ENCODE peak calls at places on chromosomes 12 and 14, in eight cellular contexts. P is stomach, K is IMR-90, L is transverse colon, F is GM12878, O is gastrocnemius medialis, Z is sigmoid colon, C is HCT116. R is an unnamed sample.

GRCh38 chr12:131061041-131061806 is 107.5 kb downstream of the ADGRD1 start:
- DNase-seq in K (no peak), C (no peak), P (no peak), O (no peak), F (peak), L (no peak), Z (no peak), R (no peak)

GRCh38 chr14:35556548-35556947 is 22.6 kb downstream of the INSM2 start:
- DNase-seq in Z (no peak), O (no peak), K (no peak), P (no peak), L (no peak), F (no peak), C (no peak), R (no peak)

GRCh38 chr12:53626702-53627169 is 554 bp upstream of the ATF7 start:
- DNase-seq in K (no peak), L (no peak), O (no peak), P (no peak), F (no peak), C (no peak), Z (no peak), R (no peak)

GRCh38 chr12:90216815-90217214 is 508.2 kb upstream of the ATP2B1 start:
- DNase-seq in Z (no peak), K (no peak), L (no peak), O (no peak), F (no peak), C (no peak), P (no peak), R (no peak)

GRCh38 chr12:575948-576612 is 87.2 kb downstream of the NINJ2 start:
- DNase-seq in K (peak), L (peak), Z (peak), P (peak), C (peak), O (peak), F (peak), R (no peak)

GRCh38 chr12:107528731-107529365 is 156.8 kb upstream of the PWP1 start:
- DNase-seq in P (no peak), L (no peak), K (no peak), Z (no peak), F (no peak), O (no peak), C (no peak), R (no peak)

GRCh38 chr12:4012977-4013968 is 140.1 kb upstream of the PARP11 start:
- DNase-seq in L (no peak), P (no peak), Z (no peak), K (no peak), F (no peak), O (no peak), C (no peak), R (no peak)

GRCh38 chr14:90060312-90060964 is 1.4 kb upstream of the KCNK13 start:
- DNase-seq in F (no peak), K (peak), O (no peak), Z (no peak), C (peak), P (peak), L (peak), R (no peak)

GRCh38 chr14:76699901-76700590 is 61.2 kb upstream of the VASH1 start:
- DNase-seq in Z (no peak), O (no peak), C (no peak), P (no peak), F (no peak), L (no peak), K (no peak), R (no peak)

GRCh38 chr12:62166525-62166924 is 93.7 kb upstream of the USP15 start:
- DNase-seq in K (no peak), C (no peak), F (no peak), L (no peak), P (no peak), Z (no peak), O (no peak), R (no peak)

GRCh38 chr12:70535896-70536374 is 101.3 kb downstream of the PTPRB start:
- DNase-seq in C (no peak), F (no peak), O (no peak), L (no peak), P (no peak), Z (peak), K (no peak), R (no peak)

GRCh38 chr14:94312481-94313246 is 10.5 kb downstream of the SERPINA6 start:
- DNase-seq in K (no peak), P (no peak), O (no peak), Z (no peak), F (no peak), C (no peak), L (no peak), R (no peak)

GRCh38 chr14:41476526-41476925 is 130.2 kb upstream of the LRFN5 start:
- DNase-seq in P (no peak), F (no peak), O (no peak), L (no peak), K (no peak), Z (no peak), C (no peak), R (no peak)

GRCh38 chr14:39229222-39229543 is 4.5 kb upstream of the MIA2 start:
- DNase-seq in O (no peak), P (no peak), L (no peak), F (no peak), Z (no peak), K (peak), C (no peak), R (no peak)

GRCh38 chr12:79618848-79619404 is 71.8 kb downstream of the PAWR start:
- DNase-seq in P (no peak), C (no peak), O (no peak), F (no peak), Z (no peak), L (no peak), K (peak), R (no peak)

GRCh38 chr14:100665518-100666032 is 61.1 kb upstream of the DLK1 start:
- DNase-seq in Z (no peak), O (no peak), C (no peak), P (no peak), F (no peak), K (no peak), L (peak), R (no peak)

GRCh38 chr14:100408350-100409015 is 85.3 kb downstream of the SLC25A47 start:
- DNase-seq in K (peak), F (no peak), C (peak), Z (no peak), P (no peak), L (no peak), O (no peak), R (no peak)

GRCh38 chr12:86513206-86513605 is 257.0 kb upstream of the MGAT4C start:
- DNase-seq in L (no peak), K (no peak), O (no peak), C (no peak), Z (no peak), P (no peak), F (no peak), R (no peak)

GRCh38 chr12:2363836-2364565 is 311.2 kb downstream of the CACNA1C start:
- DNase-seq in L (peak), C (no peak), K (no peak), O (no peak), P (no peak), Z (peak), F (no peak), R (no peak)

GRCh38 chr12:69392146-69392928 is 32.8 kb downstream of the YEATS4 start:
- DNase-seq in C (no peak), O (no peak), K (peak), L (no peak), F (no peak), P (no peak), Z (no peak), R (no peak)

GRCh38 chr14:93007225-93007997 is 84.5 kb downstream of the CHGA start:
- DNase-seq in K (peak), C (no peak), F (peak), Z (peak), O (no peak), P (peak), L (peak), R (no peak)

GRCh38 chr14:97538749-97539388 is 741.7 kb downstream of the VRK1 start:
- DNase-seq in C (no peak), K (no peak), O (no peak), P (no peak), L (no peak), F (no peak), Z (no peak), R (no peak)

GRCh38 chr12:98516184-98516873 is 939 bp downstream of the TMPO start:
- DNase-seq in K (peak), P (peak), Z (peak), L (peak), C (peak), F (peak), O (peak), R (peak)

GRCh38 chr12:6952860-6953416 is 1.8 kb downstream of the PTPN6 start:
- DNase-seq in L (no peak), Z (peak), O (no peak), F (no peak), K (no peak), C (no peak), P (no peak), R (no peak)

GRCh38 chr14:55097894-55098560 is 31.0 kb upstream of the LGALS3 start:
- DNase-seq in C (no peak), P (peak), F (peak), K (no peak), O (peak), L (peak), Z (peak), R (no peak)

GRCh38 chr14:90275820-90276219 is 19.5 kb downstream of the PSMC1 start:
- DNase-seq in K (no peak), Z (no peak), O (no peak), L (no peak), F (no peak), C (no peak), P (no peak), R (no peak)

GRCh38 chr12:89497005-89497404 is 27.6 kb downstream of the GALNT4 start:
- DNase-seq in Z (no peak), C (no peak), K (peak), P (peak), L (no peak), F (no peak), O (no peak), R (no peak)

GRCh38 chr12:73973486-73973885 is 564.1 kb upstream of the ATXN7L3B start:
- DNase-seq in Z (no peak), L (no peak), F (no peak), P (no peak), K (no peak), C (no peak), O (no peak), R (no peak)

GRCh38 chr12:15996948-15997347 is 85.8 kb downstream of the DERA start:
- DNase-seq in K (no peak), C (no peak), O (no peak), Z (no peak), L (no peak), P (no peak), F (no peak), R (no peak)

GRCh38 chr12:21818627-21819026 is 44.1 kb upstream of the KCNJ8 start:
- DNase-seq in F (no peak), K (peak), O (no peak), L (no peak), P (no peak), C (no peak), Z (no peak), R (no peak)

GRCh38 chr12:23888396-23889068 is 60.9 kb downstream of the SOX5 start:
- DNase-seq in Z (no peak), K (no peak), P (no peak), C (no peak), F (no peak), L (no peak), O (no peak), R (no peak)

GRCh38 chr12:29283969-29284368 is 97.0 kb downstream of the ERGIC2 start:
- DNase-seq in P (no peak), L (no peak), Z (no peak), O (no peak), C (no peak), F (no peak), K (peak), R (no peak)

GRCh38 chr12:95623554-95624170 is 72.4 kb upstream of the USP44 start:
- DNase-seq in K (peak), F (no peak), L (peak), O (no peak), C (peak), Z (no peak), P (peak), R (no peak)

GRCh38 chr14:37592288-37593274 is 2.5 kb downstream of the FOXA1 start:
- DNase-seq in K (no peak), Z (no peak), P (no peak), O (no peak), L (peak), C (no peak), F (no peak), R (no peak)

GRCh38 chr12:118109088-118109487 is 5.3 kb upstream of the VSIG10 start:
- DNase-seq in C (no peak), L (no peak), P (no peak), O (no peak), F (no peak), Z (no peak), K (peak), R (no peak)

GRCh38 chr12:21169878-21170472 is 39.0 kb downstream of the SLCO1B1 start:
- DNase-seq in P (peak), K (peak), Z (no peak), O (no peak), L (peak), F (no peak), C (peak), R (no peak)

GRCh38 chr12:31959701-31960391 is 631 bp downstream of the RESF1 start:
- DNase-seq in L (peak), C (no peak), P (peak), K (peak), O (peak), Z (peak), F (peak), R (peak)

GRCh38 chr12:31958601-31959000 is 614 bp upstream of the RESF1 start:
- DNase-seq in C (no peak), K (no peak), L (no peak), Z (no peak), F (no peak), P (no peak), O (no peak), R (no peak)

GRCh38 chr12:31962076-31962475 is 2.9 kb downstream of the RESF1 start:
- DNase-seq in P (no peak), F (no peak), Z (no peak), K (no peak), C (no peak), L (no peak), O (no peak), R (no peak)

GRCh38 chr12:31961137-31961536 is 1.9 kb downstream of the RESF1 start:
- DNase-seq in K (no peak), F (no peak), Z (no peak), O (no peak), C (no peak), L (no peak), P (no peak), R (no peak)

GRCh38 chr12:31959051-31959700 is at the start of gene RESF1:
- DNase-seq in L (peak), O (peak), Z (peak), C (peak), F (peak), P (peak), K (peak), R (peak)
- TF ChIP-seq POLR2A in L (peak), O (peak), Z (peak), C (peak), F (peak), P (no peak), K (peak), R (peak)

GRCh38 chr12:114820773-114821172 is 136.8 kb upstream of the TBX3 start:
- DNase-seq in O (no peak), L (peak), C (no peak), Z (no peak), P (no peak), F (no peak), K (no peak), R (no peak)

GRCh38 chr12:114812858-114813761 is 129.1 kb upstream of the TBX3 start:
- DNase-seq in C (no peak), Z (no peak), P (no peak), F (no peak), L (no peak), O (no peak), K (peak), R (no peak)

GRCh38 chr12:114812384-114812783 is 128.4 kb upstream of the TBX3 start:
- DNase-seq in Z (no peak), C (no peak), F (no peak), O (no peak), P (no peak), L (no peak), K (no peak), R (no peak)

GRCh38 chr12:114817491-114818440 is 133.8 kb upstream of the TBX3 start:
- DNase-seq in Z (no peak), O (no peak), P (no peak), L (no peak), F (no peak), C (no peak), K (no peak), R (no peak)

GRCh38 chr12:114815157-114815556 is 131.2 kb upstream of the TBX3 start:
- DNase-seq in K (no peak), L (no peak), Z (no peak), F (no peak), O (no peak), C (no peak), P (no peak), R (no peak)
- TF ChIP-seq POLR2A in K (no peak), L (no peak), Z (no peak), F (no peak), O (no peak), C (no peak), P (no peak), R (no peak)

DNA sequence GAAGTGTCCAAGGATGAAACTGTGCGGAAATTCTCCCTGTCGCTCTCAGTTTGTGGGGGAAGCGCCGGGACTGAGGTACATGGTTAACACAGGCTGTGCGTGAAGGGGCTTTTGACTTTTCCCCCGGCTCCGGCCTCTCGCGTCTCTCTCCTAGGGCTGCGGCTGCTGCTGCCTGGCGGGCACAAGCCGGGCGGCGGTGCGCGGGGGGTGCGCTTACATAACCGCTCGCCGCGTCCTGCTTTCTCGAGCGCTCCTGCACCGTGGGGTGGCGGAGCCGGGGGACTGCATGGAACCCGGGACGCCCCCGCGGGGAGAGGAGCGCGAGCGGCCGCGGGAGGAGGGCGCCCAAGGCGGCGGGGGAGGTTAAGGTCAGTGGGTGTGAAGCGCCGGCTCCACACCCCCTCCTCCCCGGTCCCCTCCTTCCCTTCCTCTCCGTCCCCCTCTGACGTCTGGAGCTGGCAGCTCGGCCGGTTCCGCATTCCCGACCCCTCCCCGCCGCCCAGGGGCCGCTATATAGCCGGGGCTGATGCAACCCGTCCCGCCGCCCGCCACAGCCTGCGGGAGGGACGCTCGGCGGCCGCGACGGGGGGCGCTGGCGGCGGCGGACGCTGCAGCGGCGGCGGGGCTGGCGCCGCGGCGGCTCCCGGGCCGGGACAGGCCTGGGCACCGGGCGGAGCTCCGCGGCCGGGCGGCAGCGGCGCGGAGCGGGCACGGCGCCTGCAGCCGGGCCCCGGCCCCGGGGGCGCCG is at the start of gene JDP2:
- DNase-seq in F (no peak), K (peak), O (peak), C (peak), L (peak), Z (peak), P (peak), R (no peak)
- TF ChIP-seq POLR2A in F (peak), K (peak), O (peak), C (no peak), L (peak), Z (peak), P (no peak), R (no peak)

DNA sequence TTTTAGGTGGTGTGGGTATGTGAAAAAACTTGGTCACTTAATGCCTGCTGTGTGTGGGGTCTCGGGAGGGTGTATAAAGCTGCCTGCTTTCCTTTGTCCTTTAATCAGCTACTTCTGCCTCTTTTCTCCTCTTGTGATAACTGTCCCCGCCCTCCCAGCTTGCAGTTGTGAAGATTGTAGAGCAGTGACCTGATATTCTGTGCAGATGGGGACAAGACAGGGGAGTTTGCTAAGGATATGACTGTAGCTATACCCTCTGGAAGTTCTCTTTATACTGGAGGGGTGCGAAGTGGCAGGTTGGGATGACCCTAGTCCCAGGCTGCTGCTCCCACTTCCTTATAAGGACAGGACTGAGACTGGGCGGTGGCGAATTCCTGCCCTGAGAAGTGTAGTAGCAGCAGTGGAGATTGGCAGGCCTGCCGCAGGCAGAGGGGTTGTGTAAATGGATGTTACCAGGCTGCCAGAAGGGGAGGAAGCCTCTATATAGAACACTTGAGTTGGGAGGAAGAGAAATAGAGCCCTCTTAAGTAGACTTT is 835 bp downstream of the MYL6 start:
- DNase-seq in L (peak), Z (peak), O (peak), P (peak), F (no peak), C (no peak), K (peak), R (peak)
- TF ChIP-seq POLR2A in L (peak), Z (peak), O (peak), P (no peak), F (peak), C (no peak), K (no peak), R (peak)

GRCh38 chr12:45729233-45730115 is at the start of gene ARID2:
- DNase-seq in C (peak), Z (peak), L (peak), K (peak), F (no peak), P (peak), O (peak), R (peak)

GRCh38 chr12:45730842-45731336 is 1.4 kb downstream of the ARID2 start:
- DNase-seq in Z (no peak), F (no peak), L (no peak), O (no peak), K (peak), C (no peak), P (no peak), R (no peak)

GRCh38 chr12:45731376-45731775 is 1.9 kb downstream of the ARID2 start:
- DNase-seq in F (no peak), L (no peak), K (no peak), Z (no peak), C (no peak), O (no peak), P (no peak), R (no peak)

GRCh38 chr12:45728625-45729232 is 777 bp upstream of the ARID2 start:
- DNase-seq in Z (peak), K (peak), L (peak), F (peak), P (peak), O (peak), C (peak), R (peak)

DNA sequence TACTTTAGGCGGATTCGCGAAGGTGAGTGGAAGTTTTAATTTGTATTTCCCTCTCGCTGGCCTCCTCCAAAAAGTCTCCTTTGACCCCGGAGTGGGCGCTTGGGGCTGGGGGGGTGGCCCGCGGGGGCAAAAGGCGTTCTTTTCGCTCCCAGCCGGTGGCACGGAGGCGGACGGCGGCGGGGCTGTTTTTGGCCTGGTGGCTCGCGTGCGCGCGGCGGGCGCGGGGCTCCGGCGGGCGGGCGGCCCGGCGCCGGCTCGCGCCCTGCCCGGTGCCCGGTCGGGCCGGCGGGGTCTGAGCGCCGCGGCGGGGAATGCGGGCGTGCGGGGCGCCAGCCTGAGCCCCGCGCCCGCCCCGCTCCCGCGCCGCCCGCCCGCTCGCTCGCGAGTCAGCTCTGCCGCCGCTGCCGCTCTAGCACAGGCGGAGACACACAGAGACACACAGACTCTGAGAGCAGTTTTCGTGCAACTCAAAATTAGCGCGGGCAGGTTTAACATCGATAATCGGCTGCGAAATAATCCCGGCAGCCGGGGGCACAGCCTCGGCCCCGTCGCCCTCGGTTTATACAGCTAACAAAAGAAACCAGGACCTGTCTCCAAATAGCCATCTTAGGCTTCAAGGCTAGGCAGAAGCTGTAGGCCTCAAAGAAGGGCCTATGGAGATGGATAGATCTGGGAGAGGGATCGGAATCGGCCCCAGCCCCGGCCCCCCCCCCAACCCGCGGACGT is 773 bp downstream of the ARID2 start:
- DNase-seq in K (peak), O (peak), Z (peak), C (no peak), L (peak), P (peak), F (no peak), R (no peak)
- TF ChIP-seq POLR2A in K (no peak), O (peak), Z (no peak), C (no peak), L (no peak), P (no peak), F (peak), R (no peak)

R was measured in esophagus squamous epithelium.